ENCODE peak calls at places on chromosomes 11 and 22, in seven cellular contexts. R is tibial artery; M is left ventricle myocardium inferior; Z is naive thymus-derived CD4-positive, alpha-beta T cell; J is OCI-LY7; H is PC-9; I is small intestine. C is an unnamed sample.

GRCh38 chr22:26494506-26494905 is 10.8 kb downstream of the SRRD start:
- DNase-seq in R (no peak), I (no peak), M (no peak), J (no peak), H (no peak), Z (no peak), C (no peak)

GRCh38 chr11:125224391-125225015 is 60.0 kb downstream of the PKNOX2 start:
- DNase-seq in J (no peak), H (no peak), I (no peak), Z (no peak), R (no peak), M (no peak), C (peak; percentile 23)

GRCh38 chr22:38226853-38227649 is 25.3 kb downstream of the MAFF start:
- DNase-seq in H (no peak), R (no peak), I (no peak), J (no peak), Z (no peak), M (no peak), C (no peak)

GRCh38 chr11:396948-397548 is 3.0 kb downstream of the PKP3 start:
- DNase-seq in Z (no peak), J (no peak), I (no peak), H (no peak), R (no peak), M (peak; percentile 71), C (peak; percentile 42)

GRCh38 chr11:93905384-93905783 is 55.0 kb upstream of the VSTM5 start:
- DNase-seq in M (no peak), J (no peak), I (no peak), R (no peak), H (no peak), Z (no peak), C (no peak)

GRCh38 chr11:46436113-46436512 is 44.5 kb upstream of the CHRM4 start:
- DNase-seq in J (no peak), R (no peak), I (no peak), H (no peak), Z (no peak), M (no peak), C (no peak)

GRCh38 chr11:97746832-97747231 is 1273.9 kb upstream of the CNTN5 start:
- DNase-seq in R (no peak), M (no peak), H (no peak), I (no peak), J (no peak), Z (no peak), C (no peak)

GRCh38 chr11:14854057-14854456 is 38.0 kb downstream of the CYP2R1 start:
- DNase-seq in I (no peak), R (no peak), M (no peak), H (no peak), Z (no peak), J (no peak), C (no peak)

GRCh38 chr11:115765803-115766239 is 261.6 kb upstream of the CADM1 start:
- DNase-seq in M (no peak), J (no peak), Z (no peak), H (no peak), R (no peak), I (no peak), C (no peak)

GRCh38 chr11:102495161-102496042 is 35.1 kb downstream of the MMP7 start:
- DNase-seq in J (peak; percentile 86), I (peak; percentile 88), H (peak; percentile 14), R (no peak), M (no peak), Z (peak; percentile 54), C (peak; percentile 63)

GRCh38 chr11:104462346-104462745 is 298.4 kb upstream of the PDGFD start:
- DNase-seq in R (no peak), M (no peak), I (no peak), H (no peak), Z (no peak), J (no peak), C (no peak)

GRCh38 chr11:15963266-15963665 is 393.1 kb downstream of the SOX6 start:
- DNase-seq in M (no peak), R (no peak), H (no peak), J (no peak), Z (no peak), I (no peak), C (no peak)

GRCh38 chr11:102603091-102603490 is 22.0 kb downstream of the MMP20 start:
- DNase-seq in H (no peak), J (no peak), M (no peak), R (no peak), I (peak; percentile 20), Z (no peak), C (no peak)

GRCh38 chr11:87879118-87879517 is 296.1 kb downstream of the RAB38 start:
- DNase-seq in R (no peak), H (no peak), I (no peak), J (no peak), Z (no peak), M (no peak), C (no peak)

GRCh38 chr22:41445171-41446056 is 1.2 kb downstream of the TOB2 start:
- DNase-seq in Z (peak; percentile 48), J (peak; percentile 60), I (peak; percentile 51), R (no peak), M (peak; percentile 44), H (no peak), C (peak; percentile 45)

GRCh38 chr11:124551189-124551588 is 7.7 kb upstream of the OR8B12 start:
- DNase-seq in J (no peak), R (no peak), H (no peak), Z (no peak), M (no peak), I (no peak), C (no peak)

GRCh38 chr22:19598054-19598855 is 74.0 kb upstream of the CLDN5 start:
- DNase-seq in I (no peak), Z (peak; percentile 38), M (no peak), R (no peak), H (peak; percentile 8), J (peak; percentile 55), C (no peak)

GRCh38 chr11:10413268-10413667 is 41.8 kb upstream of the AMPD3 start:
- DNase-seq in I (peak; percentile 36), J (peak; percentile 69), H (no peak), R (no peak), Z (peak; percentile 47), M (no peak), C (peak; percentile 38)

GRCh38 chr11:47766363-47767227 is 546 bp downstream of the FNBP4 start:
- DNase-seq in M (peak; percentile 61), Z (peak; percentile 79), I (peak; percentile 79), R (peak; percentile 82), J (peak; percentile 76), H (peak; percentile 56), C (peak; percentile 72)

GRCh38 chr11:114615448-114616361 is 20.1 kb upstream of the NXPE4 start:
- DNase-seq in Z (no peak), H (no peak), I (no peak), M (no peak), J (no peak), R (no peak), C (peak; percentile 6)

GRCh38 chr11:114617157-114618124 is 21.9 kb upstream of the NXPE4 start:
- DNase-seq in I (no peak), R (no peak), Z (no peak), M (no peak), J (no peak), H (no peak), C (peak; percentile 6)

GRCh38 chr11:114619659-114620173 is 24.1 kb upstream of the NXPE4 start:
- DNase-seq in M (no peak), J (no peak), Z (no peak), I (no peak), H (no peak), R (no peak), C (no peak)

GRCh38 chr11:114616516-114616915 is 20.9 kb upstream of the NXPE4 start:
- DNase-seq in M (no peak), Z (no peak), J (no peak), I (no peak), H (no peak), R (no peak), C (peak; percentile 4)

DNA sequence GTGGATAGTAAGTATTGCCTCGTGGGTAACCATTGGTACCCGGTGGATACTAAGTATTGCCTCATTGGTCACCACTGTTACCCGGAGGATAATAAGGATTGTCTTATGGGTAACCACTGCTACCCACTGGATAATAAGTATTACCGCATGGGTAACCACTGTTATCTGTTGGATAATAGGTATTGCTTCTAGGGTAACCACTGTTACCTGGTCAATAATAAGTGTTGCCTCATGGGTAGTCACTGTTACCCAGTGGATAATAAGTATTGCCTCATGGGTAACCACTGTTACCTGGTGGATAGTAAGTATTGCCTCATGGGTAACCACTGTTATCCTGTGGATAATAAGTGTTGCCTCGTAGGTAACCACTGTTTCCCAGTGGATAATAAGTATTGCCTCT is 22.6 kb upstream of the NXPE4 start:
- DNase-seq in I (no peak), J (no peak), Z (no peak), R (no peak), H (no peak), M (no peak), C (no peak)
- H3K9me3 ChIP-seq in I (no peaks in the 10 kb centered on the region), J (peaks cover 67% of the 10 kb centered on the region), Z (no peaks in the 10 kb centered on the region), R (no peaks in the 10 kb centered on the region), H (no peaks in the 10 kb centered on the region), M (peaks cover 21% of the 10 kb centered on the region), C (no peaks in the 10 kb centered on the region)

GRCh38 chr11:70661763-70662501 is 263.6 kb downstream of the CTTN start:
- DNase-seq in Z (no peak), I (no peak), H (no peak), J (no peak), M (no peak), R (no peak), C (no peak)
- H3K9me3 ChIP-seq in Z (no peaks in the 10 kb centered on the region), I (no peaks in the 10 kb centered on the region), H (no peaks in the 10 kb centered on the region), J (no peaks in the 10 kb centered on the region), M (no peaks in the 10 kb centered on the region), R (no peaks in the 10 kb centered on the region), C (no peaks in the 10 kb centered on the region)

DNA sequence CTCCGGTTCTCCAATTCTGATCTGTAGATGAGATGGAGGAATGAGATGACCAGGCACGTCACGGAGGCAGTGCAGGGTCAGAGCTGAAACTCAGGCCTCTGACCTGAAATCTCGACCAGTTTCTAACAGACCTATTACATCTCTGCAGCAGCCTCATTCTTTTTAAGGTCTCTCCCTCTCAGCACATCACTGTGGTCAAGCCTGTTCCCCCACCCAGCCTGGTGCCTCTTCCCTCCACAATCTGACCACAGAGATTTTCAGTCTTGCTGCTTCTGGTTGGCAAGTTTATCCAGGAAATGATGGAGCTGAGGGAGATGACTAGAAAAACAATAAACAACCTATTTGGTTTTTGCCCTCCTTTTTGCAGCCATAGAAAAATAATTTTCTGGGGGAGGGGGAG is 9.5 kb downstream of the GRAMD1B start:
- DNase-seq in I (no peak), R (peak; percentile 7), Z (no peak), J (no peak), M (no peak), H (no peak), C (no peak)
- H3K9me3 ChIP-seq in I (no peaks in the 10 kb centered on the region), R (no peaks in the 10 kb centered on the region), Z (no peaks in the 10 kb centered on the region), J (no peaks in the 10 kb centered on the region), M (no peaks in the 10 kb centered on the region), H (no peaks in the 10 kb centered on the region), C (no peaks in the 10 kb centered on the region)

GRCh38 chr22:30968924-30969531 is at the start of gene TUG1:
- DNase-seq in H (peak; percentile 97), J (peak; percentile 98), M (peak; percentile 99), R (peak; percentile 99), I (peak; percentile 99), Z (peak; percentile 98), C (peak; percentile 98)

GRCh38 chr22:30969532-30970355 is 679 bp downstream of the TUG1 start:
- DNase-seq in R (no peak), Z (peak; percentile 37), H (peak; percentile 44), I (peak; percentile 46), M (peak; percentile 38), J (peak; percentile 79), C (peak; percentile 53)

GRCh38 chr22:30964858-30965257 is 3.7 kb downstream of the MORC2 start:
- DNase-seq in Z (no peak), R (no peak), I (no peak), J (no peak), H (no peak), M (no peak), C (no peak)

GRCh38 chr22:30968015-30968923 is at the start of gene MORC2:
- DNase-seq in R (no peak), M (no peak), J (no peak), H (peak; percentile 70), I (peak; percentile 73), Z (peak; percentile 13), C (peak; percentile 76)

GRCh38 chr22:30970356-30970746 is 1.3 kb downstream of the TUG1 start:
- DNase-seq in Z (no peak), J (no peak), H (no peak), R (no peak), M (no peak), I (no peak), C (no peak)
- H3K9me3 ChIP-seq in Z (peaks cover 61% of the 10 kb centered on the region), J (no peaks in the 10 kb centered on the region), H (peaks cover 64% of the 10 kb centered on the region), R (peaks cover 54% of the 10 kb centered on the region), M (peaks cover 68% of the 10 kb centered on the region), I (no peaks in the 10 kb centered on the region), C (peaks cover 4% of the 10 kb centered on the region)

C was measured in colonic mucosa.